ENCODE peak calls at places on chromosomes 13 and 19, in seven cellular contexts. Y, Q, L, Z, N, W and U are unnamed samples.

GRCh38 chr13:66774046-66774445 is 456.1 kb downstream of the PCDH9 start:
- DNase-seq in Y (no peak), Q (no peak), L (no peak), Z (no peak), N (no peak), W (no peak), U (no peak)

GRCh38 chr19:18798384-18799352 is 7.6 kb upstream of the COMP start:
- DNase-seq in Y (no peak), Q (no peak), L (no peak), Z (no peak), N (no peak), W (peak), U (no peak)

GRCh38 chr13:79119578-79120107 is 286.4 kb downstream of the RBM26 start:
- DNase-seq in Y (no peak), Q (no peak), L (no peak), Z (no peak), N (no peak), W (no peak), U (no peak)

GRCh38 chr13:113837554-113838355 is 26.1 kb downstream of the GAS6 start:
- DNase-seq in Y (peak), Q (peak), L (peak), Z (peak), N (peak), W (no peak), U (no peak)

GRCh38 chr13:110882228-110882627 is 32.6 kb downstream of the ANKRD10 start:
- DNase-seq in Y (no peak), Q (no peak), L (no peak), Z (no peak), N (no peak), W (no peak), U (no peak)

GRCh38 chr13:50914301-50914700 is 4.7 kb downstream of the RNASEH2B start:
- DNase-seq in Y (no peak), Q (no peak), L (no peak), Z (peak), N (no peak), W (no peak), U (no peak)

GRCh38 chr19:57190301-57190700 is 999 bp upstream of the ZNF264 start:
- DNase-seq in Y (no peak), Q (no peak), L (no peak), Z (no peak), N (no peak), W (no peak), U (no peak)

GRCh38 chr19:13790354-13790753 is 4.9 kb upstream of the ZSWIM4 start:
- DNase-seq in Y (no peak), Q (no peak), L (no peak), Z (peak), N (no peak), W (no peak), U (no peak)

GRCh38 chr19:46725859-46726393 is 9.0 kb upstream of the PRKD2 start:
- DNase-seq in Y (no peak), Q (no peak), L (no peak), Z (no peak), N (no peak), W (no peak), U (no peak)

GRCh38 chr19:54248016-54248601 is 5.5 kb upstream of the LILRA6 start:
- DNase-seq in Y (no peak), Q (no peak), L (no peak), Z (no peak), N (no peak), W (no peak), U (peak)

GRCh38 chr19:15399234-15399515 is 19.6 kb upstream of the AKAP8 start:
- DNase-seq in Y (no peak), Q (no peak), L (no peak), Z (no peak), N (no peak), W (no peak), U (no peak)

GRCh38 chr19:52140077-52140710 is 456 bp upstream of the ZNF616 start:
- DNase-seq in Y (no peak), Q (no peak), L (peak), Z (no peak), N (no peak), W (no peak), U (no peak)

GRCh38 chr13:46213242-46213641 is 1.5 kb downstream of the LRRC63 start:
- DNase-seq in Y (no peak), Q (no peak), L (no peak), Z (no peak), N (no peak), W (no peak), U (no peak)

GRCh38 chr13:110182003-110182402 is 125.0 kb downstream of the COL4A1 start:
- DNase-seq in Y (no peak), Q (peak), L (no peak), Z (no peak), N (no peak), W (no peak), U (no peak)

GRCh38 chr13:30978981-30979956 is 46.8 kb downstream of the TEX26 start:
- DNase-seq in Y (no peak), Q (peak), L (no peak), Z (no peak), N (no peak), W (peak), U (peak)

GRCh38 chr13:23868521-23868920 is 20.7 kb downstream of the MIPEP start:
- DNase-seq in Y (no peak), Q (no peak), L (no peak), Z (peak), N (no peak), W (no peak), U (no peak)

GRCh38 chr13:26758496-26759155 is 2.0 kb downstream of the GPR12 start:
- DNase-seq in Y (no peak), Q (no peak), L (no peak), Z (no peak), N (no peak), W (no peak), U (no peak)

GRCh38 chr19:35790981-35791813 is 15.8 kb downstream of the ARHGAP33 start:
- DNase-seq in Y (peak), Q (peak), L (no peak), Z (no peak), N (no peak), W (no peak), U (no peak)
- TF ChIP-seq CTCF in Y (no peak), Q (no peak), L (no peak), Z (no peak), N (no peak), W (no peak), U (no peak)

DNA sequence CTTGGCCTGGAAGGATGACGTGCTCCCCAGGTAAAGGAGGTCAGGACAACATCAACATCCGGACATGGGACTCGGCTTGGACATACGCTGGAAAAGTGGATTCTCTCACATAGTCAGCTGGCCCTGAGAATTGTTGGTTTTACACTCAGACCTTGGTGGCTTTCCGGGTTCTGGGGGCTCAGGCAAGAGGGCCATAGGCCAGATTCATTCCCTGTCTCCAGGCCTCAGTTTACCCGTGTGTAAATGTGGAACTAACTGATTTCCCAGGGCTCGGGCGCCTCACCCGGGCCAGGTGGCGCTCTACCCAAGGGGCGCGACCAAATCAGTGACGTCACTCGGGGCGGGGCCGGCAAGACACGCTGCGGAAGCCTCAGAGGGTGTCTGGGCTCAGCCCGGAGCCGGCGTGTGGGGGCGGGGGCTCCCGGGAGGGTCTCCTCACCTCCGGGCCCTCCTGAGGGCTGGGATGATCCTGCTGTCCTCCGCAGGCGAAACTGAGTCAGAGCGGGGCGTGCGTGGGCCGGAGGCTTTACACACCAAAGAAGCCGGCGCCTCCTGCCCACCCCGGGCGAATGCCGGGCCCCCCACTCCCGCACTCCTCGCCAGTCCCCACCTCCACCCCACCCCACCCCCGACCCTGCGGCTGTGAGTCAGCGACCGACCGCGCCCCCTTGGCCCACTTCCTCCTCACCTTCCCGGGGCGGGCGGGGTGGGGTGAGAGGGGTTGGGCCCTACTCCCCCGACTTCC is 861 bp upstream of the VASP start:
- DNase-seq in Y (peak), Q (peak), L (peak), Z (peak), N (peak), W (peak), U (peak)
- TF ChIP-seq CTCF in Y (no peak), Q (peak), L (peak), Z (peak), N (no peak), W (peak), U (peak)

GRCh38 chr13:100140441-100140840 is 51.5 kb downstream of the PCCA start:
- DNase-seq in Y (no peak), Q (no peak), L (no peak), Z (peak), N (no peak), W (no peak), U (no peak)
- TF ChIP-seq CTCF in Y (no peak), Q (no peak), L (no peak), Z (no peak), N (no peak), W (no peak), U (no peak)

GRCh38 chr13:35957174-35957867 is 173.9 kb downstream of the DCLK1 start:
- DNase-seq in Y (no peak), Q (no peak), L (no peak), Z (no peak), N (no peak), W (no peak), U (no peak)
- TF ChIP-seq CTCF in Y (no peak), Q (no peak), L (no peak), Z (no peak), N (no peak), W (no peak), U (no peak)